ENCODE peak calls at places on chromosomes 11 and 22, in four cellular contexts. P, Q, H and U are unnamed samples. For H3K4me1 and H3K36me3, the result is how much of the 10 kb centered on the place peaks cover.

GRCh38 chr11:124718801-124719200 is 20.9 kb upstream of the NRGN start:
- DNase-seq in H (no peak), P (no peak), Q (no peak), U (no peak)

GRCh38 chr22:36151006-36151595 is 9.5 kb downstream of the APOL3 start:
- DNase-seq in Q (peak), H (no peak), P (no peak), U (no peak)

GRCh38 chr11:34466802-34467488 is 28.2 kb downstream of the CAT start:
- DNase-seq in P (no peak), Q (peak), H (no peak), U (no peak)

GRCh38 chr11:12042215-12042676 is 33.8 kb upstream of the DKK3 start:
- DNase-seq in H (no peak), P (no peak), Q (peak), U (no peak)

GRCh38 chr22:20645954-20646353 is 128.0 kb upstream of the SERPIND1 start:
- DNase-seq in Q (no peak), P (no peak), H (no peak), U (no peak)

GRCh38 chr22:43226368-43226979 is 39.5 kb upstream of the TTLL12 start:
- DNase-seq in H (no peak), Q (peak), P (no peak), U (no peak)

GRCh38 chr11:14578551-14578956 is 58.4 kb upstream of the PSMA1 start:
- DNase-seq in P (no peak), Q (no peak), H (no peak), U (no peak)

GRCh38 chr11:119376197-119376847 is 5.2 kb downstream of the USP2 start:
- DNase-seq in H (peak), Q (peak), P (no peak), U (peak)

GRCh38 chr11:45339754-45340519 is 53.8 kb upstream of the SYT13 start:
- DNase-seq in P (peak), H (peak), Q (peak), U (peak)

GRCh38 chr11:46698597-46698996 is 1.8 kb downstream of the ARHGAP1 start:
- DNase-seq in P (no peak), Q (no peak), H (no peak), U (no peak)
- H3K27ac ChIP-seq in P (no peak), Q (peak), H (no peak), U (no peak)

GRCh38 chr11:66915866-66916265 is 42.3 kb downstream of the PC start:
- DNase-seq in Q (no peak), P (no peak), H (no peak), U (no peak)
- H3K4me1 ChIP-seq in Q (under half), P (under half), H (under half), U (under half)

DNA sequence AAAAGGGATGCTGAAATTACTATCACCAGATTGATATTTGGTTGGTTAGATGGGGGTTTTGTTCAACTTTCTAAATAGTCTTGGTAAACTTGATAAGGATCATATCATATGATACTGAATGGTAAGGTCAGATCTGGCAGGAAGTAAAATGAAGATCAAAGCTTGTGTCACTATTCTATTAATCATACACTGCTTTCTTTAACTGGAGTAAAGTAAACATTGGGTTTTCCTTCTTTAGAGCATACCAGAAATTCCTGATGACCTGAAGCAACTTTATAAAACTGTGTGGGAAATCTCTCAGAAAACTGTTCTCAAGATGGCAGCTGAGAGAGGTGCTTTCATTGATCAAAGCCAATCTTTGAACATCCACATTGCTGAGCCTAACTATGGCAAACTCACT is 40.2 kb downstream of the RRM1 start:
- DNase-seq in P (no peak), Q (peak), H (no peak), U (no peak)
- H3K36me3 ChIP-seq in P (under half), Q (under half), H (half or more), U (half or more)

DNA sequence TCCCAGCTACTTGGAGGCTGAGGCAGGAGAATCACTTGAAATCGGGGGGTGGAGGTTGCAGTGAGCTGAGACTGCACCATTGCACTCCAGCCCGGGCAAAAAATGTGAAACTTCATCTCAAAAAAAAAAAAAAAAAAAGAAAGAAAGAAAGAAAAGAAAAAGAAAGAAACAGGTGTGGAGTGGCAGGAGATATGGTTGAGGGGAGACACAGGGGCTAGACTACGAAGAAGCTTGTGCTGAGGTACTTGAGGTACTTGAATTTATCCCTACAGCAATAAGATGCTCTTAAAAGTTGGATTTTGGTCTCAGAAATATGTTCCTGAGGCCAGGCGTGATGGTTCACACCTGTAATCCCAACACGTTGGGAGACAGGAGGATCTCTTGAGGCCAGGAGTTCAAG is 2.2 kb upstream of the MAJIN start:
- DNase-seq in P (no peak), H (no peak), Q (no peak), U (no peak)
- H3K27ac ChIP-seq in P (no peak), H (no peak), Q (no peak), U (no peak)

GRCh38 chr22:22037229-22037628 is 54.6 kb upstream of the TOP3B start:
- DNase-seq in P (no peak), H (no peak), Q (no peak), U (no peak)
- H3K4me1 ChIP-seq in P (under half), H (under half), Q (under half), U (under half)

GRCh38 chr11:72007587-72007986 is 8.9 kb downstream of the IL18BP start:
- DNase-seq in H (no peak), P (no peak), Q (no peak), U (no peak)
- H3K36me3 ChIP-seq in H (half or more), P (under half), Q (half or more), U (half or more)

DNA sequence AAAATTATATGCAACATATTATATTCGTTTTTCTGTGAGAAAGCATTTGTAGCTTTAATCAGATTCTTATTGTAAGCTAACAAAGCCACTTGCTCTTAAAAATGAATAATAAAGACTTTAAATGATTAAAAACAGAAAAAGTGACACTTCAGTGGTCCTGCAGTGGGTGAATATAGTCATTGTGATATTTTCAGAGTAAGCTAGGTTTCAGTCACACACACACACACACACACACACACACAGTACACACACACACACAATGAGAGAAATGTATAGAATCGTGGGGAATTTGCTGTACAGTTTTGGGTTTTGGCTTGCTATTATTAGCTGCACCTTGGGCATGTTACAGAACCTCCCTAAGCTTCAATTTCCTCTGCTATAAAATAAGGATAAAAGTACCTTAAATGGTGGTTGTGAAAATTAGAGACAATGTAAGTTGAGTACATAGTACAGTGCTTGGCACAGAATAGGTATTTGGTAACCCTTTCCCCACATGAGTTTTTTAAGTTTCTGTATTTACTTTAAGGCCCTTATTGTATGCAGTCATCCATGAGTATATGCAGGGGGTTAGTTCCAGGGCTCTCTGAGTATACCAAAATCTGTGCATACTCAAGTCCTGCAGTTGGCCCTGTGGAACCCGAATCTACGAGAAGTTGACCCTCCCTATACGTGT is 39.8 kb downstream of the CSTPP1 start:
- DNase-seq in Q (no peak), H (no peak), P (no peak), U (no peak)
- H3K27ac ChIP-seq in Q (no peak), H (no peak), P (no peak), U (no peak)

GRCh38 chr11:72072348-72072747 is 8.0 kb downstream of the NUMA1 start:
- DNase-seq in H (no peak), P (no peak), Q (peak), U (no peak)

GRCh38 chr11:72069200-72069599 is 11.1 kb downstream of the NUMA1 start:
- DNase-seq in H (no peak), P (no peak), Q (peak), U (no peak)

GRCh38 chr11:72067676-72068075 is 12.7 kb downstream of the NUMA1 start:
- DNase-seq in Q (no peak), P (no peak), H (no peak), U (no peak)

GRCh38 chr11:72069787-72070251 is 10.5 kb downstream of the NUMA1 start:
- DNase-seq in P (peak), Q (peak), H (peak), U (peak)

GRCh38 chr11:72070486-72070885 is 9.9 kb downstream of the NUMA1 start:
- DNase-seq in H (no peak), Q (no peak), P (no peak), U (no peak)
- H3K4me1 ChIP-seq in H (under half), Q (half or more), P (under half), U (half or more)

GRCh38 chr11:117299351-117300300 is 8.5 kb downstream of the BACE1-AS start:
- DNase-seq in P (no peak), H (no peak), Q (no peak), U (no peak)

GRCh38 chr11:117298195-117298594 is 7.0 kb downstream of the BACE1-AS start:
- DNase-seq in P (no peak), Q (no peak), H (no peak), U (no peak)

GRCh38 chr11:117296881-117297280 is 5.7 kb downstream of the BACE1-AS start:
- DNase-seq in Q (no peak), P (no peak), H (no peak), U (no peak)

GRCh38 chr11:117292616-117293015 is 1.5 kb downstream of the BACE1-AS start:
- DNase-seq in H (no peak), P (no peak), Q (no peak), U (no peak)

GRCh38 chr11:117295438-117296137 is 4.4 kb downstream of the BACE1-AS start:
- DNase-seq in P (no peak), H (no peak), Q (no peak), U (no peak)
- H3K36me3 ChIP-seq in P (under half), H (under half), Q (under half), U (under half)

GRCh38 chr11:7577883-7578242 is 64.1 kb downstream of the PPFIBP2 start:
- DNase-seq in H (no peak), Q (peak), P (no peak), U (no peak)
- H3K27ac ChIP-seq in H (peak), Q (peak), P (peak), U (peak)